ENCODE peak calls at places on chromosomes 5 and 9, in seven cellular contexts. One of them, this sample, is unnamed.

GRCh38 chr9:127976498-127976897 is 4.3 kb downstream of the EEIG1 start:
- DNase-seq in neural crest cell: no peak
- DNase-seq in fibroblast of villous mesenchyme: no peak
- DNase-seq in ecto neural progenitor cell: peak
- DNase-seq in AG20443: no peak
- DNase-seq in stomach: peak
- DNase-seq in OCI-M1: no peak
- DNase-seq in this sample: no peak

GRCh38 chr5:119404033-119404432 is 48.2 kb downstream of the TNFAIP8 start:
- DNase-seq in neural crest cell: no peak
- DNase-seq in fibroblast of villous mesenchyme: no peak
- DNase-seq in ecto neural progenitor cell: no peak
- DNase-seq in AG20443: no peak
- DNase-seq in stomach: no peak
- DNase-seq in OCI-M1: no peak
- DNase-seq in this sample: no peak

GRCh38 chr9:117963493-117963892 is 259.3 kb downstream of the TLR4 start:
- DNase-seq in neural crest cell: no peak
- DNase-seq in fibroblast of villous mesenchyme: no peak
- DNase-seq in ecto neural progenitor cell: no peak
- DNase-seq in AG20443: no peak
- DNase-seq in stomach: no peak
- DNase-seq in OCI-M1: no peak
- DNase-seq in this sample: no peak

GRCh38 chr9:92728831-92729734 is 35.5 kb downstream of the BICD2 start:
- DNase-seq in neural crest cell: no peak
- DNase-seq in fibroblast of villous mesenchyme: peak
- DNase-seq in ecto neural progenitor cell: peak
- DNase-seq in AG20443: peak
- DNase-seq in stomach: peak
- DNase-seq in OCI-M1: no peak
- DNase-seq in this sample: peak

GRCh38 chr5:59038169-59039002 is 455.5 kb downstream of the RAB3C start:
- DNase-seq in neural crest cell: peak
- DNase-seq in fibroblast of villous mesenchyme: peak
- DNase-seq in ecto neural progenitor cell: peak
- DNase-seq in AG20443: no peak
- DNase-seq in stomach: no peak
- DNase-seq in OCI-M1: peak
- DNase-seq in this sample: peak

GRCh38 chr9:129162497-129162896 is 15.6 kb downstream of the IER5L start:
- DNase-seq in neural crest cell: no peak
- DNase-seq in fibroblast of villous mesenchyme: no peak
- DNase-seq in ecto neural progenitor cell: no peak
- DNase-seq in AG20443: no peak
- DNase-seq in stomach: no peak
- DNase-seq in OCI-M1: no peak
- DNase-seq in this sample: no peak

GRCh38 chr5:76542887-76543690 is 80.1 kb downstream of the F2RL2 start:
- DNase-seq in neural crest cell: no peak
- DNase-seq in fibroblast of villous mesenchyme: peak
- DNase-seq in ecto neural progenitor cell: no peak
- DNase-seq in AG20443: no peak
- DNase-seq in stomach: peak
- DNase-seq in OCI-M1: peak
- DNase-seq in this sample: peak

GRCh38 chr9:129644902-129645301 is 3.0 kb upstream of the ASB6 start:
- DNase-seq in neural crest cell: no peak
- DNase-seq in fibroblast of villous mesenchyme: no peak
- DNase-seq in ecto neural progenitor cell: no peak
- DNase-seq in AG20443: no peak
- DNase-seq in stomach: no peak
- DNase-seq in OCI-M1: no peak
- DNase-seq in this sample: no peak

GRCh38 chr5:141507387-141508091 is 18.7 kb downstream of the PCDHGC5 start:
- DNase-seq in neural crest cell: no peak
- DNase-seq in fibroblast of villous mesenchyme: peak
- DNase-seq in ecto neural progenitor cell: no peak
- DNase-seq in AG20443: peak
- DNase-seq in stomach: no peak
- DNase-seq in OCI-M1: no peak
- DNase-seq in this sample: peak

GRCh38 chr9:101449071-101449721 is 13.6 kb upstream of the ALDOB start:
- DNase-seq in neural crest cell: peak
- DNase-seq in fibroblast of villous mesenchyme: peak
- DNase-seq in ecto neural progenitor cell: peak
- DNase-seq in AG20443: peak
- DNase-seq in stomach: peak
- DNase-seq in OCI-M1: peak
- DNase-seq in this sample: peak

GRCh38 chr5:104179057-104179456 is 616.5 kb upstream of the NUDT12 start:
- DNase-seq in neural crest cell: no peak
- DNase-seq in fibroblast of villous mesenchyme: peak
- DNase-seq in ecto neural progenitor cell: no peak
- DNase-seq in AG20443: peak
- DNase-seq in stomach: peak
- DNase-seq in OCI-M1: peak
- DNase-seq in this sample: peak

GRCh38 chr5:139880416-139881144 is 85.0 kb downstream of the PSD2 start:
- DNase-seq in neural crest cell: no peak
- DNase-seq in fibroblast of villous mesenchyme: peak
- DNase-seq in ecto neural progenitor cell: no peak
- DNase-seq in AG20443: no peak
- DNase-seq in stomach: no peak
- DNase-seq in OCI-M1: peak
- DNase-seq in this sample: no peak

GRCh38 chr5:172788771-172789686 is 18.0 kb upstream of the DUSP1 start:
- DNase-seq in neural crest cell: no peak
- DNase-seq in fibroblast of villous mesenchyme: peak
- DNase-seq in ecto neural progenitor cell: no peak
- DNase-seq in AG20443: peak
- DNase-seq in stomach: peak
- DNase-seq in OCI-M1: peak
- DNase-seq in this sample: no peak

GRCh38 chr5:142420521-142420920 is 95.7 kb upstream of the SPRY4 start:
- DNase-seq in neural crest cell: no peak
- DNase-seq in fibroblast of villous mesenchyme: peak
- DNase-seq in ecto neural progenitor cell: no peak
- DNase-seq in AG20443: no peak
- DNase-seq in stomach: no peak
- DNase-seq in OCI-M1: no peak
- DNase-seq in this sample: no peak

GRCh38 chr9:126499005-126499910 is 114.5 kb upstream of the LMX1B start:
- DNase-seq in neural crest cell: peak
- DNase-seq in fibroblast of villous mesenchyme: peak
- DNase-seq in ecto neural progenitor cell: peak
- DNase-seq in AG20443: peak
- DNase-seq in stomach: peak
- DNase-seq in OCI-M1: peak
- DNase-seq in this sample: peak

GRCh38 chr9:136511670-136512592 is 29.1 kb upstream of the SEC16A start:
- DNase-seq in neural crest cell: peak
- DNase-seq in fibroblast of villous mesenchyme: no peak
- DNase-seq in ecto neural progenitor cell: no peak
- DNase-seq in AG20443: no peak
- DNase-seq in stomach: no peak
- DNase-seq in OCI-M1: no peak
- DNase-seq in this sample: no peak

GRCh38 chr5:133867341-133867740 is 101.1 kb downstream of the C5orf15 start:
- DNase-seq in neural crest cell: no peak
- DNase-seq in fibroblast of villous mesenchyme: no peak
- DNase-seq in ecto neural progenitor cell: no peak
- DNase-seq in AG20443: no peak
- DNase-seq in stomach: no peak
- DNase-seq in OCI-M1: no peak
- DNase-seq in this sample: no peak

GRCh38 chr9:131747352-131747751 is 7.5 kb upstream of the RAPGEF1 start:
- DNase-seq in neural crest cell: no peak
- DNase-seq in fibroblast of villous mesenchyme: peak
- DNase-seq in ecto neural progenitor cell: no peak
- DNase-seq in AG20443: peak
- DNase-seq in stomach: no peak
- DNase-seq in OCI-M1: peak
- DNase-seq in this sample: peak

GRCh38 chr5:143920772-143921171 is 108.8 kb downstream of the HMHB1 start:
- DNase-seq in neural crest cell: no peak
- DNase-seq in fibroblast of villous mesenchyme: no peak
- DNase-seq in ecto neural progenitor cell: no peak
- DNase-seq in AG20443: no peak
- DNase-seq in stomach: no peak
- DNase-seq in OCI-M1: no peak
- DNase-seq in this sample: no peak

GRCh38 chr5:104977530-104977929 is 1414.9 kb upstream of the NUDT12 start:
- DNase-seq in neural crest cell: no peak
- DNase-seq in fibroblast of villous mesenchyme: no peak
- DNase-seq in ecto neural progenitor cell: no peak
- DNase-seq in AG20443: no peak
- DNase-seq in stomach: no peak
- DNase-seq in OCI-M1: no peak
- DNase-seq in this sample: no peak

GRCh38 chr9:137074657-137075274 is 2.6 kb upstream of the UAP1L1 start:
- DNase-seq in neural crest cell: no peak
- DNase-seq in fibroblast of villous mesenchyme: no peak
- DNase-seq in ecto neural progenitor cell: no peak
- DNase-seq in AG20443: no peak
- DNase-seq in stomach: no peak
- DNase-seq in OCI-M1: no peak
- DNase-seq in this sample: peak

GRCh38 chr5:17443333-17444125 is 54.5 kb upstream of the TAF11L2 start:
- DNase-seq in neural crest cell: no peak
- DNase-seq in fibroblast of villous mesenchyme: no peak
- DNase-seq in ecto neural progenitor cell: no peak
- DNase-seq in AG20443: no peak
- DNase-seq in stomach: peak
- DNase-seq in OCI-M1: no peak
- DNase-seq in this sample: peak

GRCh38 chr5:167699434-167699833 is 592.0 kb upstream of the WWC1 start:
- DNase-seq in neural crest cell: no peak
- DNase-seq in fibroblast of villous mesenchyme: peak
- DNase-seq in ecto neural progenitor cell: peak
- DNase-seq in AG20443: peak
- DNase-seq in stomach: no peak
- DNase-seq in OCI-M1: no peak
- DNase-seq in this sample: no peak

GRCh38 chr5:13994606-13995336 is 50.3 kb upstream of the DNAH5 start:
- DNase-seq in neural crest cell: no peak
- DNase-seq in fibroblast of villous mesenchyme: no peak
- DNase-seq in ecto neural progenitor cell: no peak
- DNase-seq in AG20443: peak
- DNase-seq in stomach: no peak
- DNase-seq in OCI-M1: no peak
- DNase-seq in this sample: no peak

GRCh38 chr9:14520341-14520740 is 172.9 kb downstream of the ZDHHC21 start:
- DNase-seq in neural crest cell: no peak
- DNase-seq in fibroblast of villous mesenchyme: no peak
- DNase-seq in ecto neural progenitor cell: no peak
- DNase-seq in AG20443: no peak
- DNase-seq in stomach: no peak
- DNase-seq in OCI-M1: no peak
- DNase-seq in this sample: no peak

This sample was measured in NB4.